ENCODE peak calls at places on chromosomes 6 and 20, in six cellular contexts. One of them, this sample, is unnamed.

GRCh38 chr6:158758941-158759479 is 60.2 kb downstream of the EZR start:
- DNase-seq in fibroblast of pulmonary artery: no peak
- DNase-seq in fibroblast of mammary gland: no peak
- DNase-seq in NB4: no peak
- DNase-seq in left lung: no peak
- DNase-seq in cardiac muscle cell: no peak
- DNase-seq in this sample: no peak

GRCh38 chr20:35005463-35005961 is 49.8 kb downstream of the MYH7B start:
- DNase-seq in fibroblast of pulmonary artery: no peak
- DNase-seq in fibroblast of mammary gland: no peak
- DNase-seq in NB4: no peak
- DNase-seq in left lung: peak; percentile 46
- DNase-seq in cardiac muscle cell: no peak
- DNase-seq in this sample: peak; percentile 51

GRCh38 chr6:105209950-105210706 is 30.3 kb upstream of the POPDC3 start:
- DNase-seq in fibroblast of pulmonary artery: peak; percentile 85
- DNase-seq in fibroblast of mammary gland: peak; percentile 88
- DNase-seq in NB4: peak; percentile 82
- DNase-seq in left lung: no peak
- DNase-seq in cardiac muscle cell: peak; percentile 7
- DNase-seq in this sample: no peak

GRCh38 chr20:10280016-10280908 is 61.6 kb downstream of the SNAP25 start:
- DNase-seq in fibroblast of pulmonary artery: peak; percentile 11
- DNase-seq in fibroblast of mammary gland: no peak
- DNase-seq in NB4: no peak
- DNase-seq in left lung: no peak
- DNase-seq in cardiac muscle cell: no peak
- DNase-seq in this sample: no peak

GRCh38 chr6:13813621-13814175 is 659 bp downstream of the MCUR1 start:
- DNase-seq in fibroblast of pulmonary artery: peak; percentile 62
- DNase-seq in fibroblast of mammary gland: peak; percentile 57
- DNase-seq in NB4: peak; percentile 78
- DNase-seq in left lung: peak; percentile 90
- DNase-seq in cardiac muscle cell: peak; percentile 94
- DNase-seq in this sample: peak; percentile 91

GRCh38 chr6:157812425-157813171 is 10.4 kb upstream of the SNX9 start:
- DNase-seq in fibroblast of pulmonary artery: no peak
- DNase-seq in fibroblast of mammary gland: no peak
- DNase-seq in NB4: no peak
- DNase-seq in left lung: no peak
- DNase-seq in cardiac muscle cell: no peak
- DNase-seq in this sample: no peak

GRCh38 chr20:3929713-3930060 is 40.5 kb downstream of the PANK2 start:
- DNase-seq in fibroblast of pulmonary artery: peak; percentile 34
- DNase-seq in fibroblast of mammary gland: no peak
- DNase-seq in NB4: no peak
- DNase-seq in left lung: no peak
- DNase-seq in cardiac muscle cell: no peak
- DNase-seq in this sample: no peak

GRCh38 chr20:12997128-12997655 is 11.6 kb upstream of the SPTLC3 start:
- DNase-seq in fibroblast of pulmonary artery: no peak
- DNase-seq in fibroblast of mammary gland: no peak
- DNase-seq in NB4: no peak
- DNase-seq in left lung: no peak
- DNase-seq in cardiac muscle cell: no peak
- DNase-seq in this sample: no peak

GRCh38 chr6:119720160-119720559 is 370.6 kb upstream of the MAN1A1 start:
- DNase-seq in fibroblast of pulmonary artery: peak; percentile 7
- DNase-seq in fibroblast of mammary gland: peak; percentile 35
- DNase-seq in NB4: no peak
- DNase-seq in left lung: no peak
- DNase-seq in cardiac muscle cell: no peak
- DNase-seq in this sample: no peak

GRCh38 chr6:74410630-74411029 is 714.6 kb downstream of the CD109 start:
- DNase-seq in fibroblast of pulmonary artery: no peak
- DNase-seq in fibroblast of mammary gland: peak; percentile 7
- DNase-seq in NB4: no peak
- DNase-seq in left lung: no peak
- DNase-seq in cardiac muscle cell: no peak
- DNase-seq in this sample: no peak

GRCh38 chr20:8862092-8862491 is 206.8 kb upstream of the PLCB4 start:
- DNase-seq in fibroblast of pulmonary artery: no peak
- DNase-seq in fibroblast of mammary gland: no peak
- DNase-seq in NB4: no peak
- DNase-seq in left lung: no peak
- DNase-seq in cardiac muscle cell: no peak
- DNase-seq in this sample: no peak

GRCh38 chr6:170080169-170080827 is 210.6 kb downstream of the DLL1 start:
- DNase-seq in fibroblast of pulmonary artery: no peak
- DNase-seq in fibroblast of mammary gland: no peak
- DNase-seq in NB4: no peak
- DNase-seq in left lung: peak; percentile 63
- DNase-seq in cardiac muscle cell: no peak
- DNase-seq in this sample: peak; percentile 49

GRCh38 chr6:169866668-169867521 is 115.5 kb downstream of the ERMARD start:
- DNase-seq in fibroblast of pulmonary artery: no peak
- DNase-seq in fibroblast of mammary gland: no peak
- DNase-seq in NB4: no peak
- DNase-seq in left lung: no peak
- DNase-seq in cardiac muscle cell: no peak
- DNase-seq in this sample: no peak

GRCh38 chr6:131265939-131266338 is 130.7 kb downstream of the AKAP7 start:
- DNase-seq in fibroblast of pulmonary artery: no peak
- DNase-seq in fibroblast of mammary gland: no peak
- DNase-seq in NB4: no peak
- DNase-seq in left lung: no peak
- DNase-seq in cardiac muscle cell: no peak
- DNase-seq in this sample: no peak

GRCh38 chr6:22651731-22652130 is 82.4 kb downstream of the HDGFL1 start:
- DNase-seq in fibroblast of pulmonary artery: no peak
- DNase-seq in fibroblast of mammary gland: no peak
- DNase-seq in NB4: no peak
- DNase-seq in left lung: no peak
- DNase-seq in cardiac muscle cell: no peak
- DNase-seq in this sample: no peak

GRCh38 chr6:55319961-55320690 is 7.1 kb upstream of the GFRAL start:
- DNase-seq in fibroblast of pulmonary artery: no peak
- DNase-seq in fibroblast of mammary gland: no peak
- DNase-seq in NB4: no peak
- DNase-seq in left lung: no peak
- DNase-seq in cardiac muscle cell: peak; percentile 15
- DNase-seq in this sample: no peak

GRCh38 chr6:24658573-24659511 is 7.9 kb downstream of the TDP2 start:
- DNase-seq in fibroblast of pulmonary artery: peak; percentile 79
- DNase-seq in fibroblast of mammary gland: peak; percentile 94
- DNase-seq in NB4: no peak
- DNase-seq in left lung: no peak
- DNase-seq in cardiac muscle cell: no peak
- DNase-seq in this sample: no peak

GRCh38 chr6:31827286-31828079 is at the start of gene HSPA1B:
- DNase-seq in fibroblast of pulmonary artery: peak; percentile 100
- DNase-seq in fibroblast of mammary gland: peak; percentile 100
- DNase-seq in NB4: peak; percentile 100
- DNase-seq in left lung: peak; percentile 97
- DNase-seq in cardiac muscle cell: peak; percentile 99
- DNase-seq in this sample: peak; percentile 100

GRCh38 chr6:1382331-1382882 is 7.0 kb upstream of the FOXF2 start:
- DNase-seq in fibroblast of pulmonary artery: no peak
- DNase-seq in fibroblast of mammary gland: no peak
- DNase-seq in NB4: no peak
- DNase-seq in left lung: no peak
- DNase-seq in cardiac muscle cell: no peak
- DNase-seq in this sample: no peak

GRCh38 chr6:133697666-133698065 is 191.2 kb upstream of the TCF21 start:
- DNase-seq in fibroblast of pulmonary artery: no peak
- DNase-seq in fibroblast of mammary gland: peak; percentile 66
- DNase-seq in NB4: no peak
- DNase-seq in left lung: no peak
- DNase-seq in cardiac muscle cell: no peak
- DNase-seq in this sample: no peak

GRCh38 chr6:12485226-12485764 is 195.1 kb downstream of the EDN1 start:
- DNase-seq in fibroblast of pulmonary artery: no peak
- DNase-seq in fibroblast of mammary gland: no peak
- DNase-seq in NB4: no peak
- DNase-seq in left lung: no peak
- DNase-seq in cardiac muscle cell: no peak
- DNase-seq in this sample: no peak

GRCh38 chr6:169045486-169045885 is 208.2 kb downstream of the THBS2 start:
- DNase-seq in fibroblast of pulmonary artery: no peak
- DNase-seq in fibroblast of mammary gland: no peak
- DNase-seq in NB4: no peak
- DNase-seq in left lung: no peak
- DNase-seq in cardiac muscle cell: no peak
- DNase-seq in this sample: peak; percentile 10

GRCh38 chr6:135182120-135182992 is 1.2 kb downstream of the MYB start:
- DNase-seq in fibroblast of pulmonary artery: no peak
- DNase-seq in fibroblast of mammary gland: no peak
- DNase-seq in NB4: peak; percentile 76
- DNase-seq in left lung: peak; percentile 90
- DNase-seq in cardiac muscle cell: peak; percentile 28
- DNase-seq in this sample: no peak

GRCh38 chr6:127967708-127968107 is 66.8 kb upstream of the THEMIS start:
- DNase-seq in fibroblast of pulmonary artery: no peak
- DNase-seq in fibroblast of mammary gland: no peak
- DNase-seq in NB4: no peak
- DNase-seq in left lung: no peak
- DNase-seq in cardiac muscle cell: no peak
- DNase-seq in this sample: no peak

GRCh38 chr20:18176318-18176785 is 38.7 kb downstream of the KAT14 start:
- DNase-seq in fibroblast of pulmonary artery: no peak
- DNase-seq in fibroblast of mammary gland: no peak
- DNase-seq in NB4: peak; percentile 49
- DNase-seq in left lung: no peak
- DNase-seq in cardiac muscle cell: no peak
- DNase-seq in this sample: no peak

GRCh38 chr6:15874821-15875220 is 212.0 kb upstream of the DTNBP1 start:
- DNase-seq in fibroblast of pulmonary artery: peak; percentile 39
- DNase-seq in fibroblast of mammary gland: peak; percentile 53
- DNase-seq in NB4: no peak
- DNase-seq in left lung: no peak
- DNase-seq in cardiac muscle cell: no peak
- DNase-seq in this sample: no peak

GRCh38 chr20:2919518-2920245 is 46.4 kb downstream of the PTPRA start:
- DNase-seq in fibroblast of pulmonary artery: no peak
- DNase-seq in fibroblast of mammary gland: no peak
- DNase-seq in NB4: no peak
- DNase-seq in left lung: no peak
- DNase-seq in cardiac muscle cell: no peak
- DNase-seq in this sample: no peak

DNA sequence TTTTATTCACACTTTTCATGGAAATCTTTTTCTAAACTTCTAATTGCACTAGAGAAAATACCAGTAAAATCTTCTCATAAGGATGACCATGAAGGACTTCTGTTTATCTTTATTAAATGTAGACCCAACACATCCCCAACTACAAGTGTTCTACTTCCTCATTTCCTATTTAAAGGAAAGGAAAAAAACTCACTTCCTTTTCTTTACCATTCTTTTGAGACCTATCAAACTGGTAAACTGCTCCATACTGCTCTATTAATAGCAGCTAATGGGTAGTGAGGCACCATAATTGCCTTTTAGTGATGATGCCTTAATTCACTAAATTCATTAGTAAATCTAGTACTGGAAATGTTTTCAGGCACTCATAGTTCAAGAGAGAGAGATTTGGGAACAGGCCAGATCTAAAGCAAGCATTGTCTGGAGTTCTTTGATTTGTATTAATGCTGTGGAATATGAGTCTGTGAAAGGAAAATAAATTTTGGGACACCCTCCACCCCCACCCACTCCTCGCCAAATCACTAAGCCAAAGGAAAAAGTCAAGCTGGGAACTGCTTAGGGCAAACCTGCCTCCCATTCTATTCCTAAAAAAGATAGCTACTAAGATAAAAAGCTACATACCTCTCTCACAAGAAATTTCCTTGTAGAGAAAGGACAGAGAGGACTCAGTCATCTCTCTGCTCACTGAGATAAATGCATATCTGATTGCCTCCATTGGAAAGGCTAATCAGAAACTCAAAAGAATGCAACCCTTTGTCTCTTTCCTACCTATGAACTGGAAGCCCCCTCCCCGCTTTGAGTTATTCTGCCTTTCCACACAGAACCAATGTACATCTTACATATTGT is 13.6 kb upstream of the IBTK start:
- DNase-seq in fibroblast of pulmonary artery: no peak
- DNase-seq in fibroblast of mammary gland: no peak
- DNase-seq in NB4: no peak
- DNase-seq in left lung: no peak
- DNase-seq in cardiac muscle cell: no peak
- DNase-seq in this sample: no peak
- TF ChIP-seq CTCF in fibroblast of pulmonary artery: no peak
- TF ChIP-seq CTCF in fibroblast of mammary gland: no peak
- TF ChIP-seq CTCF in NB4: no peak
- TF ChIP-seq CTCF in left lung: no peak
- TF ChIP-seq CTCF in cardiac muscle cell: no peak
- TF ChIP-seq CTCF in this sample: no peak

GRCh38 chr6:139137716-139138115 is 2.8 kb downstream of the HECA start:
- DNase-seq in fibroblast of pulmonary artery: no peak
- DNase-seq in fibroblast of mammary gland: peak; percentile 43
- DNase-seq in NB4: no peak
- DNase-seq in left lung: no peak
- DNase-seq in cardiac muscle cell: no peak
- DNase-seq in this sample: no peak

GRCh38 chr6:139133733-139134360 is 1.0 kb upstream of the HECA start:
- DNase-seq in fibroblast of pulmonary artery: no peak
- DNase-seq in fibroblast of mammary gland: no peak
- DNase-seq in NB4: no peak
- DNase-seq in left lung: no peak
- DNase-seq in cardiac muscle cell: no peak
- DNase-seq in this sample: no peak

GRCh38 chr6:139133272-139133671 is 1.6 kb upstream of the HECA start:
- DNase-seq in fibroblast of pulmonary artery: no peak
- DNase-seq in fibroblast of mammary gland: no peak
- DNase-seq in NB4: no peak
- DNase-seq in left lung: no peak
- DNase-seq in cardiac muscle cell: no peak
- DNase-seq in this sample: peak; percentile 60

GRCh38 chr6:139135578-139136545 is 982 bp downstream of the HECA start:
- DNase-seq in fibroblast of pulmonary artery: peak; percentile 31
- DNase-seq in fibroblast of mammary gland: no peak
- DNase-seq in NB4: peak; percentile 73
- DNase-seq in left lung: peak; percentile 97
- DNase-seq in cardiac muscle cell: peak; percentile 34
- DNase-seq in this sample: peak; percentile 90

GRCh38 chr6:139134817-139135577 is at the start of gene HECA:
- DNase-seq in fibroblast of pulmonary artery: peak; percentile 96
- DNase-seq in fibroblast of mammary gland: peak; percentile 93
- DNase-seq in NB4: peak; percentile 96
- DNase-seq in left lung: peak; percentile 98
- DNase-seq in cardiac muscle cell: peak; percentile 95
- DNase-seq in this sample: peak; percentile 99
- TF ChIP-seq CTCF in fibroblast of pulmonary artery: no peak
- TF ChIP-seq CTCF in fibroblast of mammary gland: no peak
- TF ChIP-seq CTCF in NB4: no peak
- TF ChIP-seq CTCF in left lung: no peak
- TF ChIP-seq CTCF in cardiac muscle cell: no peak
- TF ChIP-seq CTCF in this sample: no peak

GRCh38 chr20:58990651-58991445 is 9.8 kb downstream of the NELFCD start:
- DNase-seq in fibroblast of pulmonary artery: no peak
- DNase-seq in fibroblast of mammary gland: no peak
- DNase-seq in NB4: no peak
- DNase-seq in left lung: no peak
- DNase-seq in cardiac muscle cell: no peak
- DNase-seq in this sample: peak; percentile 15
- TF ChIP-seq CTCF in fibroblast of pulmonary artery: no peak
- TF ChIP-seq CTCF in fibroblast of mammary gland: no peak
- TF ChIP-seq CTCF in NB4: no peak
- TF ChIP-seq CTCF in left lung: no peak
- TF ChIP-seq CTCF in cardiac muscle cell: no peak
- TF ChIP-seq CTCF in this sample: no peak

GRCh38 chr20:63890616-63891015 is 4.3 kb upstream of the DNAJC5 start:
- DNase-seq in fibroblast of pulmonary artery: no peak
- DNase-seq in fibroblast of mammary gland: no peak
- DNase-seq in NB4: no peak
- DNase-seq in left lung: no peak
- DNase-seq in cardiac muscle cell: no peak
- DNase-seq in this sample: no peak
- TF ChIP-seq CTCF in fibroblast of pulmonary artery: no peak
- TF ChIP-seq CTCF in fibroblast of mammary gland: no peak
- TF ChIP-seq CTCF in NB4: no peak
- TF ChIP-seq CTCF in left lung: no peak
- TF ChIP-seq CTCF in cardiac muscle cell: no peak
- TF ChIP-seq CTCF in this sample: no peak